ENCODE peak calls at places on chromosomes 13 and 19, in ten cellular contexts. H is HEK293T, R is left lung, D is mucosa of descending colon, Z is glutamatergic neuron, X is T-helper 17 cell, O is GM13976, B is DMS53, G is RWPE2, C is psoas muscle. F is an unnamed sample.

GRCh38 chr19:2952953-2953481 is 8.2 kb upstream of the ZNF77 start:
- DNase-seq in H (no peak), R (peak; percentile 43), D (peak; percentile 85), Z (no peak), X (no peak), O (no peak), B (peak; percentile 65), G (no peak), C (no peak), F (no peak)

GRCh38 chr13:48477191-48477855 is 55.6 kb downstream of the RCBTB2 start:
- DNase-seq in H (no peak), R (no peak), D (no peak), Z (no peak), X (no peak), O (no peak), B (no peak), G (no peak), C (no peak), F (no peak)

GRCh38 chr13:33262997-33263396 is 22.6 kb downstream of the STARD13 start:
- DNase-seq in H (no peak), R (no peak), D (no peak), Z (no peak), X (no peak), O (no peak), B (peak; percentile 19), G (no peak), C (no peak), F (no peak)

GRCh38 chr13:94660695-94661324 is 51.5 kb downstream of the SOX21 start:
- DNase-seq in H (no peak), R (no peak), D (no peak), Z (no peak), X (no peak), O (no peak), B (peak; percentile 54), G (no peak), C (no peak), F (no peak)

GRCh38 chr13:32031815-32032345 is 306 bp downstream of the FRY start:
- DNase-seq in H (no peak), R (no peak), D (no peak), Z (no peak), X (no peak), O (no peak), B (no peak), G (no peak), C (no peak), F (no peak)

GRCh38 chr13:40508767-40509342 is 157.6 kb downstream of the FOXO1 start:
- DNase-seq in H (no peak), R (no peak), D (no peak), Z (no peak), X (no peak), O (no peak), B (no peak), G (no peak), C (no peak), F (no peak)

GRCh38 chr13:101648766-101649489 is 196.5 kb downstream of the ITGBL1 start:
- DNase-seq in H (no peak), R (no peak), D (no peak), Z (no peak), X (no peak), O (no peak), B (no peak), G (no peak), C (no peak), F (no peak)

GRCh38 chr13:113205428-113205931 is 3.0 kb downstream of the PCID2 start:
- DNase-seq in H (no peak), R (no peak), D (no peak), Z (no peak), X (no peak), O (no peak), B (no peak), G (no peak), C (no peak), F (no peak)

GRCh38 chr13:25301347-25302113 is at the start of gene NUP58:
- DNase-seq in H (peak; percentile 75), R (peak; percentile 98), D (peak; percentile 97), Z (peak; percentile 92), X (peak; percentile 89), O (peak; percentile 92), B (peak; percentile 98), G (peak; percentile 90), C (peak; percentile 94), F (peak; percentile 96)

GRCh38 chr19:17937371-17937900 is 4.6 kb downstream of the CCDC124 start:
- DNase-seq in H (no peak), R (no peak), D (no peak), Z (no peak), X (no peak), O (no peak), B (no peak), G (no peak), C (no peak), F (no peak)

GRCh38 chr13:24625324-24625723 is 54.9 kb upstream of the ATP12A start:
- DNase-seq in H (no peak), R (no peak), D (no peak), Z (no peak), X (no peak), O (peak; percentile 68), B (no peak), G (no peak), C (no peak), F (no peak)

GRCh38 chr13:41802684-41803554 is 158.0 kb downstream of the VWA8 start:
- DNase-seq in H (no peak), R (no peak), D (no peak), Z (no peak), X (no peak), O (no peak), B (no peak), G (no peak), C (no peak), F (no peak)

GRCh38 chr13:23433171-23434153 is at the start of gene SACS:
- DNase-seq in H (peak; percentile 44), R (no peak), D (no peak), Z (peak; percentile 78), X (no peak), O (peak; percentile 21), B (peak; percentile 77), G (no peak), C (no peak), F (no peak)

GRCh38 chr13:94712812-94713555 is 639 bp upstream of the SOX21 start:
- DNase-seq in H (peak; percentile 66), R (peak; percentile 76), D (peak; percentile 8), Z (peak; percentile 58), X (no peak), O (peak; percentile 49), B (peak; percentile 58), G (peak; percentile 62), C (peak; percentile 34), F (peak; percentile 82)

GRCh38 chr13:87324558-87324957 is 346.6 kb upstream of the SLITRK5 start:
- DNase-seq in H (no peak), R (no peak), D (no peak), Z (no peak), X (no peak), O (no peak), B (no peak), G (no peak), C (no peak), F (no peak)

GRCh38 chr13:68047889-68048288 is 817.8 kb upstream of the PCDH9 start:
- DNase-seq in H (no peak), R (no peak), D (no peak), Z (no peak), X (no peak), O (no peak), B (peak; percentile 27), G (no peak), C (no peak), F (no peak)

F was measured in chondrocyte.